ENCODE peak calls at places on chromosomes 2 and 18, in nine cellular contexts. V is heart right ventricle, Q is A549, U is PC-3, M is transverse colon, J is GM23248, R is gastrocnemius medialis, A is colonic mucosa, F is kidney. K is an unnamed sample. For H3K4me1, the result is how much of the 10 kb centered on the place peaks cover.

GRCh38 chr2:2698182-2699116 is 367.4 kb upstream of the MYT1L start:
- DNase-seq in V (no peak), Q (peak), U (peak), M (no peak), J (peak), R (no peak), A (no peak), F (no peak), K (no peak)

GRCh38 chr18:5294113-5294617 is 1.4 kb downstream of the ZBTB14 start:
- DNase-seq in V (no peak), Q (no peak), U (no peak), M (peak), J (peak), R (peak), A (peak), F (peak), K (peak)

GRCh38 chr18:55286257-55286825 is 301.7 kb downstream of the TCF4 start:
- DNase-seq in V (no peak), Q (no peak), U (no peak), M (no peak), J (no peak), R (no peak), A (no peak), F (no peak), K (no peak)

GRCh38 chr18:58455318-58455950 is 173.5 kb downstream of the ALPK2 start:
- DNase-seq in V (peak), Q (no peak), U (peak), M (no peak), J (no peak), R (peak), A (peak), F (no peak), K (no peak)

GRCh38 chr2:118246726-118247125 is 158.5 kb downstream of the INSIG2 start:
- DNase-seq in V (peak), Q (no peak), U (peak), M (no peak), J (peak), R (peak), A (no peak), F (no peak), K (no peak)

GRCh38 chr2:236210536-236210935 is 42.4 kb upstream of the GBX2 start:
- DNase-seq in V (no peak), Q (no peak), U (no peak), M (no peak), J (no peak), R (no peak), A (no peak), F (no peak), K (no peak)

GRCh38 chr2:225670111-225670974 is 270.8 kb downstream of the NYAP2 start:
- DNase-seq in V (no peak), Q (peak), U (peak), M (no peak), J (peak), R (no peak), A (no peak), F (no peak), K (no peak)

GRCh38 chr18:73551211-73551610 is 596.4 kb downstream of the FBXO15 start:
- DNase-seq in V (no peak), Q (no peak), U (no peak), M (no peak), J (no peak), R (no peak), A (no peak), F (no peak), K (no peak)

GRCh38 chr2:159515482-159515881 is 100.9 kb downstream of the BAZ2B start:
- DNase-seq in V (no peak), Q (no peak), U (no peak), M (no peak), J (peak), R (no peak), A (no peak), F (no peak), K (no peak)

GRCh38 chr18:33517950-33518349 is 60.1 kb upstream of the ASXL3 start:
- DNase-seq in V (no peak), Q (no peak), U (no peak), M (no peak), J (no peak), R (no peak), A (no peak), F (no peak), K (no peak)

GRCh38 chr2:46812381-46813024 is 103.1 kb downstream of the MCFD2 start:
- DNase-seq in V (peak), Q (no peak), U (peak), M (no peak), J (peak), R (peak), A (peak), F (peak), K (peak)

GRCh38 chr2:226791056-226791486 is 8.5 kb downstream of the IRS1 start:
- DNase-seq in V (peak), Q (no peak), U (no peak), M (peak), J (peak), R (peak), A (peak), F (no peak), K (peak)

GRCh38 chr2:134668821-134669220 is 50.0 kb downstream of the TMEM163 start:
- DNase-seq in V (no peak), Q (no peak), U (no peak), M (peak), J (no peak), R (no peak), A (no peak), F (no peak), K (no peak)

GRCh38 chr18:70085641-70086040 is 119.8 kb downstream of the RTTN start:
- DNase-seq in V (no peak), Q (no peak), U (no peak), M (no peak), J (no peak), R (no peak), A (no peak), F (no peak), K (no peak)

GRCh38 chr2:18584608-18584954 is 4.8 kb downstream of the NT5C1B start:
- DNase-seq in V (no peak), Q (no peak), U (no peak), M (no peak), J (no peak), R (no peak), A (no peak), F (peak), K (no peak)

GRCh38 chr2:202375006-202375610 is 1.0 kb upstream of the BMPR2 start:
- DNase-seq in V (peak), Q (no peak), U (peak), M (peak), J (peak), R (peak), A (peak), F (peak), K (peak)

GRCh38 chr2:193154076-193154475 is 959.3 kb upstream of the TMEFF2 start:
- DNase-seq in V (no peak), Q (no peak), U (no peak), M (no peak), J (no peak), R (no peak), A (no peak), F (no peak), K (no peak)

GRCh38 chr2:177606636-177607035 is 214.1 kb downstream of the AGPS start:
- DNase-seq in V (no peak), Q (no peak), U (no peak), M (no peak), J (no peak), R (no peak), A (no peak), F (no peak), K (no peak)

GRCh38 chr2:158510887-158511286 is 54.1 kb downstream of the PKP4 start:
- DNase-seq in V (no peak), Q (no peak), U (no peak), M (no peak), J (no peak), R (no peak), A (no peak), F (no peak), K (no peak)
- H3K4me1 ChIP-seq in V (under half), Q (under half), U (under half), M (under half), J (under half), R (under half), A (under half), F (under half), K (under half)

DNA sequence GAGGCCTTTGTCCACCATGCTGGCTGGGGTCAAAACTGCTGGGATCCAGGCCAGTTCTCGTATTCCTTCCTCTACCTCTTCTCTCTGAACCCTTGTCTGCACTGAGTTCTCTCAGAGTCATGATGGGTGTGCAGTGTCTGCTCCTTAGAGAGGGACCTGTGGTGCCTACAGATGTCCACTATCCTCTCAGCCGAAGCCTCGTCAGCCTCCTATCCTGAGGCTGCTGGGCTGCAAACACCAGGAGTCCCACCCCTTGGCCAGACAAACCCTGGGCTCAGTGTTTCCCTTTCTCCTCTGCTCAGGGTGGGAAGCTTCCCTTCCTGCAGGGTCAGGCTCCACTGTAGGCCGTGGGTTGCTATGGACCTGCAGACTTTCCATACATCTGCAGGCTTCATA is 2.3 kb downstream of the INPP5D start:
- DNase-seq in V (no peak), Q (no peak), U (no peak), M (no peak), J (no peak), R (no peak), A (no peak), F (no peak), K (no peak)
- H3K4me3 ChIP-seq in V (peak), Q (no peak), U (no peak), M (peak), J (no peak), R (peak), A (peak), F (peak), K (peak)

DNA sequence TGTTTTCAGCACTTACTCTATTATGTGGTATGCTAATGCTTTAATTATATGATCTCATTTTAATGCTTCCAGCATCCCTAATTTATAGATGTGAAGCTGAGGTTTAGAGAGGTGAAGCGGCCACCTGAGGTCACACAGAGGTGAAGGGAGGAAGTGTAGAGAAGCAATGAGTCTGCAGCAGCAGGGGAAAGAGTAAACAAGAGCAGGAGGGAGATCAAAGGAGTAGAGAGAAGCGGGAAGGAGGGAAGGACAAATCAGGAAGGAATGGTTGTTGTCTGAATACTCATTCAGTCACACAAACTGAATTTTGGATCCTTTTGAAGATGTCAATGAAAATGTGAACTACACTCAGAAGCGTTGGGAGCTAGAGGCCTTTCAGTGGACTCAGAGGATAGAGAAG is 130.0 kb downstream of the CPS1 start:
- DNase-seq in V (no peak), Q (no peak), U (no peak), M (no peak), J (no peak), R (no peak), A (no peak), F (no peak), K (no peak)
- H3K27ac ChIP-seq in V (no peak), Q (no peak), U (no peak), M (no peak), J (no peak), R (no peak), A (no peak), F (no peak), K (no peak)

GRCh38 chr18:13465476-13465875 is 246.9 kb downstream of the LDLRAD4 start:
- DNase-seq in V (no peak), Q (no peak), U (no peak), M (no peak), J (no peak), R (no peak), A (no peak), F (no peak), K (no peak)

GRCh38 chr18:13465126-13465446 is 246.5 kb downstream of the LDLRAD4 start:
- DNase-seq in V (no peak), Q (no peak), U (no peak), M (no peak), J (no peak), R (no peak), A (no peak), F (no peak), K (no peak)

GRCh38 chr18:13462686-13463085 is 244.1 kb downstream of the LDLRAD4 start:
- DNase-seq in V (no peak), Q (no peak), U (no peak), M (no peak), J (no peak), R (no peak), A (no peak), F (no peak), K (no peak)

GRCh38 chr18:13463526-13463925 is 245.0 kb downstream of the LDLRAD4 start:
- DNase-seq in V (no peak), Q (no peak), U (no peak), M (no peak), J (no peak), R (no peak), A (no peak), F (no peak), K (no peak)

GRCh38 chr18:13464432-13465125 is 246.0 kb downstream of the LDLRAD4 start:
- DNase-seq in V (peak), Q (no peak), U (no peak), M (peak), J (no peak), R (peak), A (peak), F (no peak), K (peak)
- H3K4me1 ChIP-seq in V (under half), Q (under half), U (under half), M (under half), J (under half), R (under half), A (under half), F (under half), K (under half)

GRCh38 chr2:10813085-10813748 is 632 bp upstream of the PDIA6 start:
- DNase-seq in V (no peak), Q (no peak), U (no peak), M (no peak), J (peak), R (no peak), A (no peak), F (no peak), K (no peak)

GRCh38 chr2:10812362-10813084 is at the start of gene PDIA6:
- DNase-seq in V (peak), Q (peak), U (peak), M (peak), J (peak), R (peak), A (peak), F (peak), K (peak)

GRCh38 chr2:10811552-10811951 is 1.0 kb downstream of the PDIA6 start:
- DNase-seq in V (no peak), Q (no peak), U (no peak), M (no peak), J (no peak), R (no peak), A (no peak), F (no peak), K (no peak)

GRCh38 chr2:10814571-10815331 is 2.2 kb upstream of the PDIA6 start:
- DNase-seq in V (no peak), Q (no peak), U (peak), M (no peak), J (no peak), R (no peak), A (no peak), F (no peak), K (no peak)

GRCh38 chr2:10814142-10814541 is 1.6 kb upstream of the PDIA6 start:
- DNase-seq in V (no peak), Q (no peak), U (no peak), M (no peak), J (no peak), R (no peak), A (no peak), F (no peak), K (no peak)
- H3K4me3 ChIP-seq in V (no peak), Q (no peak), U (no peak), M (no peak), J (no peak), R (no peak), A (no peak), F (no peak), K (no peak)

GRCh38 chr2:113962692-113963480 is 73.0 kb downstream of the ACTR3 start:
- DNase-seq in V (no peak), Q (no peak), U (peak), M (no peak), J (peak), R (no peak), A (no peak), F (no peak), K (no peak)
- H3K27ac ChIP-seq in V (no peak), Q (no peak), U (no peak), M (no peak), J (peak), R (no peak), A (no peak), F (no peak), K (no peak)

DNA sequence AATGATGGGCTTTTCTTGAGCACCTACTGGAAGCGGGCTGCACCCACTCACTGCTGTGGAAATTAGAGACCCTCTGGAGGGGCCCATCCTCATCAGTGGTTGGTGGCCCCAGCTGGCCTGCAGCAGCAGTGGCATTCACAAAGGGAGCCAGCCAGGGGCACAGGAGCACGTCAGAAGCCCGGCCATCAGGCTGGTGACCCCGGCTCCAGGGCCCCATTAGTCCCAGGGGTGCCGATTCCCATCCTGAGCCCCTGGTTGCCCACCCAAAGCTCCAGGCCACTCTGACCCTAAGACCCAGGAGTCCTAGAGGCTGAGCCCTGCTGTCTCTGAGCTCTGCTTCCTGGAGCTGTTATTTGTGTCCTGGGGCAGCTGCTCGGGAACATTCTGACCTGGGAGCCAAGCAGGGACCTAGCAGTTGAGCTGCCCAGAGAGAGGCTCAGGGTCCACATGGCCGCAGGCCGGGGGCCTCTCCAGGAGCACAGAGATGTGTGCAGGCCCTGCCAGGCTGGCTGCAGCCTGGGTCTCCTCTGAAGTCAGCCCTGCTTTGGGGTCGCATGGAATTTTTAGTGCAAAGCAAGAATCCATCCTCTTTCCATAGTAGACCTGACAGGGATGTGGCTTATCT is 207.2 kb downstream of the KLHL29 start:
- DNase-seq in V (no peak), Q (no peak), U (no peak), M (no peak), J (no peak), R (no peak), A (no peak), F (peak), K (no peak)
- H3K4me1 ChIP-seq in V (under half), Q (under half), U (under half), M (under half), J (under half), R (half or more), A (under half), F (under half), K (under half)

DNA sequence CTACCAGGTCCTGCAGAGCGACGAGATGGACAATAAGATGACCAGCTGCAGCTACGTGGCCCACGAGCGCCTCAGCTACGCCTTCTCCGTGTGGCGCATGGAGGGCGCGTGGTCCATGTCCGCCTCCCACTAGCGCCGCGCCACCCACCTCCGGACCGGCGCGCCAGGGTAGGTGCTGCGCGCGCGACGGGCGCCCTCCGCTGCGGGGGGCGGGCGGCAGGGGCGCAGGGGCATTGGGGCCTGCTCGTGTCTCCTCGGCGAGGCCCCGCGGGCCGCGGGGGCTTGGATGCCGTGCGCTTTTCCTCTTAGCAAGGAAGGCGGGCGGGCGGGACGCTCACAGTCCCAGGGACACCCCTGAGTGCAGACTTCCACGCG is 668 bp downstream of the TWIST2 start:
- DNase-seq in V (no peak), Q (no peak), U (no peak), M (no peak), J (no peak), R (no peak), A (no peak), F (no peak), K (no peak)
- H3K4me3 ChIP-seq in V (peak), Q (peak), U (peak), M (peak), J (peak), R (peak), A (peak), F (peak), K (peak)

K was measured in ascending aorta.